ENCODE peak calls at places on chromosomes 7 and 10, in six cellular contexts. W is CD4-positive, alpha-beta T cell; M is esophagus squamous epithelium; S is HTR-8/SVneo; Z is NCI-H1092; Y is activated CD4-positive, CD25-positive, alpha-beta regulatory T cell treated with anti-CD3 and anti-CD28 coated beads, Interleukin-2, amount 50 U/mL, for 16 hours. B is an unnamed sample.

GRCh38 chr10:133158756-133159610 is 1.0 kb upstream of the KNDC1 start:
- DNase-seq in S (no peak), M (no peak), Y (no peak), W (no peak), Z (no peak), B (peak; percentile 12)

GRCh38 chr7:3200504-3200903 is 100.5 kb upstream of the SDK1 start:
- DNase-seq in W (no peak), M (no peak), S (peak; percentile 76), Y (no peak), Z (no peak), B (peak; percentile 48)

GRCh38 chr10:110022716-110023504 is 15.1 kb downstream of the ADD3 start:
- DNase-seq in Y (no peak), Z (no peak), W (no peak), M (no peak), S (no peak), B (no peak)

GRCh38 chr7:632831-633210 is 93.7 kb upstream of the DNAAF5 start:
- DNase-seq in S (no peak), M (no peak), Y (no peak), W (no peak), Z (no peak), B (no peak)

GRCh38 chr10:121452581-121452980 is 145.7 kb downstream of the FGFR2 start:
- DNase-seq in S (no peak), Y (no peak), W (no peak), Z (no peak), M (no peak), B (no peak)

GRCh38 chr10:71933651-71934050 is 30.5 kb upstream of the CHST3 start:
- DNase-seq in S (no peak), Z (no peak), M (no peak), W (no peak), Y (peak; percentile 15), B (no peak)

GRCh38 chr10:81108516-81109199 is 571.0 kb downstream of the SH2D4B start:
- DNase-seq in M (no peak), Z (no peak), S (no peak), Y (no peak), W (no peak), B (no peak)

GRCh38 chr10:99630439-99630838 is 10.2 kb upstream of the SLC25A28 start:
- DNase-seq in S (peak; percentile 28), Y (no peak), W (no peak), Z (no peak), M (no peak), B (peak; percentile 3)

GRCh38 chr10:88991900-88992237 is 1.3 kb downstream of the FAS start:
- DNase-seq in Z (no peak), Y (no peak), S (no peak), W (no peak), M (no peak), B (no peak)

GRCh38 chr7:118305686-118306085 is 81.2 kb downstream of the ANKRD7 start:
- DNase-seq in Z (no peak), M (no peak), S (no peak), W (no peak), Y (no peak), B (no peak)

GRCh38 chr7:149283321-149283720 is 21.3 kb downstream of the ZNF783 start:
- DNase-seq in M (no peak), Y (no peak), Z (no peak), S (no peak), W (no peak), B (no peak)

GRCh38 chr10:82075605-82076004 is 200.6 kb downstream of the NRG3 start:
- DNase-seq in W (no peak), S (no peak), Z (no peak), Y (no peak), M (no peak), B (no peak)

GRCh38 chr7:142832452-142832851 is 22.4 kb upstream of the EPHB6 start:
- DNase-seq in S (no peak), W (no peak), Y (no peak), Z (no peak), M (no peak), B (no peak)

GRCh38 chr7:106959753-106960152 is 84.8 kb upstream of the PRKAR2B start:
- DNase-seq in S (no peak), Z (no peak), Y (no peak), M (no peak), W (no peak), B (no peak)

GRCh38 chr7:146654048-146654447 is 537.4 kb downstream of the CNTNAP2 start:
- DNase-seq in Y (no peak), Z (peak; percentile 26), W (no peak), S (no peak), M (no peak), B (no peak)

GRCh38 chr7:17497136-17497535 is 198.7 kb downstream of the AHR start:
- DNase-seq in M (no peak), S (no peak), Z (no peak), W (no peak), Y (no peak), B (no peak)

GRCh38 chr7:55192718-55193117 is 172.4 kb upstream of the LANCL2 start:
- DNase-seq in M (no peak), Z (no peak), W (no peak), Y (no peak), S (no peak), B (no peak)

GRCh38 chr7:70334883-70335282 is 736.6 kb downstream of the AUTS2 start:
- DNase-seq in Z (no peak), M (no peak), S (no peak), Y (no peak), W (no peak), B (no peak)

GRCh38 chr10:74949843-74950765 is 123.7 kb downstream of the KAT6B start:
- DNase-seq in W (no peak), Z (no peak), M (no peak), Y (no peak), S (no peak), B (no peak)

GRCh38 chr10:97228130-97228774 is 42.5 kb upstream of the SLIT1 start:
- DNase-seq in Y (no peak), Z (no peak), W (no peak), M (no peak), S (no peak), B (no peak)

GRCh38 chr7:82235710-82236109 is 207.9 kb downstream of the CACNA2D1 start:
- DNase-seq in Z (no peak), S (no peak), W (no peak), Y (no peak), M (no peak), B (no peak)

GRCh38 chr10:125269716-125270115 is 109.4 kb upstream of the CTBP2 start:
- DNase-seq in Z (no peak), W (no peak), Y (no peak), S (no peak), M (no peak), B (no peak)

GRCh38 chr10:26860026-26860541 is 674 bp downstream of the ABI1 start:
- DNase-seq in W (peak; percentile 11), Y (peak; percentile 17), S (peak; percentile 42), M (peak; percentile 34), Z (no peak), B (peak; percentile 5)

GRCh38 chr7:36151921-36152755 is 916 bp upstream of the EEPD1 start:
- DNase-seq in Z (no peak), M (no peak), S (no peak), Y (no peak), W (no peak), B (no peak)

GRCh38 chr10:30374353-30374752 is 25.3 kb upstream of the MTPAP start:
- DNase-seq in W (no peak), Y (no peak), M (no peak), Z (no peak), S (no peak), B (no peak)

GRCh38 chr7:131583430-131583829 is 27.0 kb upstream of the PODXL start:
- DNase-seq in Z (no peak), W (no peak), Y (no peak), M (no peak), S (no peak), B (no peak)

GRCh38 chr7:149161241-149161848 is 14.1 kb downstream of the ZNF398 start:
- DNase-seq in S (no peak), Y (no peak), M (no peak), Z (no peak), W (no peak), B (no peak)

GRCh38 chr10:58456180-58456579 is 56.5 kb upstream of the BICC1 start:
- DNase-seq in Z (no peak), W (no peak), S (no peak), Y (no peak), M (no peak), B (no peak)

GRCh38 chr10:110220383-110220782 is 13.0 kb downstream of the MXI1 start:
- DNase-seq in Y (no peak), Z (no peak), S (no peak), M (no peak), W (no peak), B (no peak)

GRCh38 chr7:53604201-53604600 is 568.8 kb downstream of the POM121L12 start:
- DNase-seq in M (no peak), S (no peak), Y (no peak), W (no peak), Z (no peak), B (no peak)

GRCh38 chr10:117554371-117554770 is 11.8 kb downstream of the EMX2 start:
- DNase-seq in M (no peak), W (no peak), Y (no peak), Z (no peak), S (no peak), B (peak; percentile 5)

GRCh38 chr10:36779238-36779846 is 346.1 kb upstream of the ANKRD30A start:
- DNase-seq in M (no peak), Y (no peak), S (peak; percentile 60), Z (peak; percentile 8), W (no peak), B (peak; percentile 42)

GRCh38 chr7:54541941-54542618 is at the start of gene VSTM2A:
- DNase-seq in W (no peak), S (no peak), M (no peak), Y (no peak), Z (peak; percentile 70), B (peak; percentile 65)

B was measured in NCI-H524.